ENCODE peak calls at places on chromosomes 13 and 19, in seven cellular contexts. T is psoas muscle; J is PC-9; H is type B pancreatic cell; D is amygdala; V is CD4-positive, alpha-beta T cell; G is GM04504. I is an unnamed sample.

GRCh38 chr19:38514812-38515633 is 81.5 kb downstream of the RYR1 start:
- DNase-seq in T (peak), J (no peak), H (peak), D (peak), V (peak), G (peak), I (peak)

GRCh38 chr13:84997858-84998257 is 801.4 kb downstream of the SLITRK6 start:
- DNase-seq in T (no peak), J (no peak), H (no peak), D (no peak), V (no peak), G (no peak), I (no peak)

GRCh38 chr13:80945328-80945727 is 604.4 kb upstream of the SPRY2 start:
- DNase-seq in T (no peak), J (no peak), H (no peak), D (no peak), V (no peak), G (no peak), I (no peak)

GRCh38 chr19:10808937-10809655 is 26.9 kb downstream of the TMED1 start:
- DNase-seq in T (no peak), J (peak), H (no peak), D (no peak), V (no peak), G (no peak), I (no peak)

GRCh38 chr13:94009696-94010095 is 469.8 kb downstream of the DCT start:
- DNase-seq in T (no peak), J (no peak), H (no peak), D (no peak), V (no peak), G (peak), I (peak)

GRCh38 chr19:46489445-46490272 is 6.0 kb downstream of the PNMA8B start:
- DNase-seq in T (peak), J (no peak), H (no peak), D (peak), V (no peak), G (no peak), I (peak)

GRCh38 chr13:92590503-92590908 is 636.1 kb upstream of the GPC6 start:
- DNase-seq in T (no peak), J (no peak), H (no peak), D (no peak), V (no peak), G (no peak), I (peak)

GRCh38 chr13:72952529-72953141 is 106.2 kb upstream of the KLF5 start:
- DNase-seq in T (no peak), J (no peak), H (no peak), D (no peak), V (no peak), G (no peak), I (no peak)

GRCh38 chr19:5966215-5966614 is 11.7 kb downstream of the RANBP3 start:
- DNase-seq in T (no peak), J (no peak), H (no peak), D (no peak), V (no peak), G (no peak), I (peak)

GRCh38 chr13:24985102-24985501 is 110.8 kb upstream of the PABPC3 start:
- DNase-seq in T (no peak), J (no peak), H (no peak), D (no peak), V (no peak), G (no peak), I (no peak)

I was measured in retinal pigment epithelial cell.